ENCODE peak calls at places on chromosomes 1 and 21, in seven cellular contexts. D is stomach, H is cardiac muscle cell, E is upper lobe of right lung, P is H9, I is adrenal gland, W is colonic mucosa. R is an unnamed sample.

GRCh38 chr1:54159733-54160316 is 7.0 kb upstream of the CDCP2 start:
- DNase-seq in I (no peak), E (peak; percentile 56), D (no peak), P (no peak), H (no peak), W (no peak), R (no peak)

GRCh38 chr1:151806170-151806569 is 951 bp upstream of the LINGO4 start:
- DNase-seq in I (no peak), W (no peak), D (no peak), H (no peak), E (no peak), P (no peak), R (no peak)

GRCh38 chr1:41513388-41513745 is 28.9 kb upstream of the EDN2 start:
- DNase-seq in P (peak; percentile 76), H (no peak), W (no peak), E (no peak), I (no peak), D (no peak), R (peak; percentile 86)

GRCh38 chr1:92065042-92065441 is 10.2 kb downstream of the SETSIP start:
- DNase-seq in W (no peak), P (no peak), E (no peak), I (no peak), H (no peak), D (no peak), R (no peak)

GRCh38 chr1:110870721-110871388 is 2.1 kb upstream of the CD53 start:
- DNase-seq in E (no peak), I (no peak), W (no peak), D (no peak), H (no peak), P (no peak), R (no peak)

GRCh38 chr1:10701145-10701544 is 95.3 kb downstream of the CASZ1 start:
- DNase-seq in I (no peak), P (no peak), W (no peak), H (no peak), D (no peak), E (no peak), R (no peak)

GRCh38 chr1:74587888-74588287 is 75.5 kb upstream of the LRRC53 start:
- DNase-seq in E (no peak), D (no peak), H (no peak), P (no peak), W (no peak), I (no peak), R (no peak)

GRCh38 chr1:24124980-24125379 is 13.0 kb upstream of the MYOM3 start:
- DNase-seq in P (no peak), D (no peak), H (no peak), E (peak; percentile 3), W (no peak), I (no peak), R (no peak)

GRCh38 chr1:232271299-232271698 is 358.6 kb downstream of the SIPA1L2 start:
- DNase-seq in I (no peak), D (no peak), H (no peak), P (no peak), E (no peak), W (no peak), R (no peak)

GRCh38 chr1:84689514-84690396 is 506 bp downstream of the SSX2IP start:
- DNase-seq in W (peak; percentile 51), I (peak; percentile 50), P (peak; percentile 53), E (no peak), D (peak; percentile 58), H (peak; percentile 70), R (peak; percentile 84)

GRCh38 chr1:230899845-230900251 is 31.5 kb upstream of the C1orf198 start:
- DNase-seq in D (no peak), H (no peak), E (no peak), W (no peak), P (no peak), I (no peak), R (no peak)

GRCh38 chr1:180157576-180158057 is 2.9 kb downstream of the QSOX1 start:
- DNase-seq in P (no peak), I (no peak), H (no peak), D (peak; percentile 68), W (peak; percentile 69), E (no peak), R (no peak)

GRCh38 chr1:21781971-21782867 is 730 bp downstream of the USP48 start:
- DNase-seq in W (peak; percentile 60), P (peak; percentile 59), D (peak; percentile 56), I (peak; percentile 73), H (peak; percentile 66), E (peak; percentile 40), R (peak; percentile 82)

GRCh38 chr1:167821969-167822685 is 91.8 kb downstream of the ADCY10 start:
- DNase-seq in D (no peak), E (no peak), H (no peak), W (no peak), I (no peak), P (no peak), R (peak; percentile 22)

GRCh38 chr1:236112332-236112627 is 30.1 kb upstream of the GPR137B start:
- DNase-seq in E (no peak), I (no peak), H (no peak), W (no peak), P (no peak), D (no peak), R (no peak)

GRCh38 chr1:101051688-101052638 is 26.4 kb upstream of the DPH5 start:
- DNase-seq in W (no peak), P (no peak), H (no peak), E (no peak), I (no peak), D (no peak), R (no peak)

GRCh38 chr21:39024538-39024937 is 158.7 kb downstream of the PSMG1 start:
- DNase-seq in D (no peak), W (no peak), I (no peak), P (no peak), H (no peak), E (no peak), R (no peak)

GRCh38 chr1:110615548-110616130 is 9.5 kb upstream of the KCNA2 start:
- DNase-seq in P (peak; percentile 86), H (peak; percentile 70), E (peak; percentile 71), I (peak; percentile 84), D (peak; percentile 68), W (peak; percentile 75), R (peak; percentile 93)

GRCh38 chr21:41970751-41971653 is 17.2 kb upstream of the C2CD2 start:
- DNase-seq in D (peak; percentile 17), W (peak; percentile 11), H (no peak), P (no peak), I (no peak), E (no peak), R (peak; percentile 45)

GRCh38 chr1:2989976-2990375 is 31.3 kb upstream of the ACTRT2 start:
- DNase-seq in P (no peak), I (no peak), H (no peak), W (no peak), D (no peak), E (peak; percentile 41), R (no peak)

GRCh38 chr1:205849619-205850355 is at the start of gene PM20D1:
- DNase-seq in H (no peak), P (peak; percentile 46), D (peak; percentile 67), E (peak; percentile 79), W (peak; percentile 72), I (peak; percentile 75), R (peak; percentile 58)

GRCh38 chr1:243924588-243925349 is 74.7 kb upstream of the AKT3 start:
- DNase-seq in D (no peak), I (no peak), E (no peak), H (no peak), P (no peak), W (no peak), R (peak; percentile 71)

GRCh38 chr1:20154306-20154831 is 15.2 kb downstream of the PLA2G2F start:
- DNase-seq in I (no peak), W (no peak), D (no peak), H (no peak), E (no peak), P (no peak), R (no peak)

GRCh38 chr1:147641695-147642592 is 28.4 kb downstream of the ACP6 start:
- DNase-seq in W (peak; percentile 75), P (no peak), H (peak; percentile 49), E (no peak), D (peak; percentile 50), I (peak; percentile 71), R (peak; percentile 78)

GRCh38 chr1:6502000-6502891 is 10.8 kb upstream of the PLEKHG5 start:
- DNase-seq in I (peak; percentile 76), W (no peak), H (no peak), E (no peak), D (peak; percentile 53), P (no peak), R (no peak)

GRCh38 chr21:44010429-44010828 is 1.7 kb upstream of the TRAPPC10 start:
- DNase-seq in I (no peak), W (no peak), P (peak; percentile 53), E (no peak), H (no peak), D (no peak), R (peak; percentile 79)

GRCh38 chr21:44013380-44014088 is 1.4 kb downstream of the TRAPPC10 start:
- DNase-seq in W (peak; percentile 34), D (no peak), P (no peak), I (no peak), H (no peak), E (no peak), R (no peak)

GRCh38 chr21:44011123-44011773 is 861 bp upstream of the TRAPPC10 start:
- DNase-seq in P (peak; percentile 47), H (no peak), D (no peak), I (no peak), E (no peak), W (no peak), R (peak; percentile 75)

GRCh38 chr21:44011774-44012473 is at the start of gene TRAPPC10:
- DNase-seq in H (peak; percentile 89), E (peak; percentile 93), W (peak; percentile 85), P (peak; percentile 79), I (peak; percentile 81), D (peak; percentile 87), R (peak; percentile 91)

GRCh38 chr21:44012474-44013379 is 618 bp downstream of the TRAPPC10 start:
- DNase-seq in W (peak; percentile 85), P (peak; percentile 86), I (peak; percentile 62), H (peak; percentile 70), D (peak; percentile 55), E (peak; percentile 90), R (peak; percentile 95)
- H3K4me1 ChIP-seq in W (peaks cover 14% of the 10 kb centered on the region), P (no peaks in the 10 kb centered on the region), I (peaks cover 39% of the 10 kb centered on the region), H (no peaks in the 10 kb centered on the region), D (peaks cover 59% of the 10 kb centered on the region), E (peaks cover 30% of the 10 kb centered on the region), R (peaks cover 3% of the 10 kb centered on the region)

GRCh38 chr1:12344611-12345299 is 114.9 kb downstream of the VPS13D start:
- DNase-seq in H (no peak), W (no peak), I (no peak), E (peak; percentile 66), P (no peak), D (no peak), R (no peak)
- H3K27ac ChIP-seq in H (no peak overlapping the region), W (peak overlapping the region; percentile 35), I (peak overlapping the region; percentile 85), E (peak overlapping the region; percentile 63), P (no peak overlapping the region), D (peak overlapping the region; percentile 67), R (no peak overlapping the region)

DNA sequence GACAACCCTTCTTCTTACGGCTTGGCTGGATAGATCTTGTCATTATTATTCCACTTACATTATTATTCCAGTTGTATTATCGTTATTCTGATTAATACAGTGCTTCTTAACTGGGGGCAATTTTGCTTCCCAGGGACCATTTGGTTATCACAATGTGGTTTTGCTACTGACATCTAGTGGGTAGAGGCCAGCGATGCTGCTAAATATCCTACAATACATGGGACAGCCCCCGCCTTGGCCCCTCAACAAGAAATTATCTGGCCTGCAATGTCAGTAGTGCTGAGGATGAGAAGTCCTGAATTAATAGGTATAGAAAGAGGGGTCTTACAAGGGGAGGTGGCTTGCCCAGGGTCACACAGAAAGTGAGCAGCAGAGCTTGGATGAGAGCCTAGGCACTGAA is 105.6 kb downstream of the PTPRU start:
- DNase-seq in D (no peak), E (no peak), P (no peak), W (no peak), I (no peak), H (peak; percentile 18), R (no peak)
- TF ChIP-seq CTCF in D (no peak), E (no peak), P (peak; percentile 49), W (no peak), I (no peak), H (peak; percentile 29), R (peak; percentile 61)

GRCh38 chr1:204336642-204337041 is 23.1 kb downstream of the PLEKHA6 start:
- DNase-seq in H (no peak), W (no peak), I (no peak), D (no peak), E (no peak), P (peak; percentile 60), R (peak; percentile 75)
- H3K4me1 ChIP-seq in H (peaks cover 48% of the 10 kb centered on the region), W (peaks cover 24% of the 10 kb centered on the region), I (no peaks in the 10 kb centered on the region), D (peaks cover 64% of the 10 kb centered on the region), E (no peaks in the 10 kb centered on the region), P (peaks cover 41% of the 10 kb centered on the region), R (peaks cover 8% of the 10 kb centered on the region)

R was measured in endodermal cell.